ENCODE peak calls at places on chromosome 9, in nine cellular contexts. K is mammary epithelial cell; A is T-helper 1 cell; M is globus pallidus; J is CD8-positive, alpha-beta T cell; P is SK-MEL-5; Z is mesenchymal stem cell; L is kidney tubule cell; S is AG08395. C is an unnamed sample.

GRCh38 chr9:88235615-88236014 is 97.3 kb upstream of the SPATA31C2 start:
- DNase-seq in K (no peak), A (no peak), M (no peak), J (no peak), P (no peak), Z (no peak), L (no peak), S (no peak), C (no peak)

GRCh38 chr9:113479150-113479761 is 15.7 kb downstream of the RGS3 start:
- DNase-seq in K (no peak), A (no peak), M (no peak), J (peak), P (peak), Z (no peak), L (no peak), S (no peak), C (no peak)

GRCh38 chr9:16870606-16871357 is at the start of gene BNC2:
- DNase-seq in K (no peak), A (no peak), M (peak), J (no peak), P (peak), Z (peak), L (peak), S (peak), C (peak)

GRCh38 chr9:93235278-93235960 is 51.5 kb downstream of the WNK2 start:
- DNase-seq in K (no peak), A (no peak), M (no peak), J (no peak), P (no peak), Z (no peak), L (no peak), S (no peak), C (no peak)

GRCh38 chr9:68417762-68418161 is 61.4 kb downstream of the PGM5 start:
- DNase-seq in K (no peak), A (no peak), M (no peak), J (no peak), P (no peak), Z (no peak), L (no peak), S (no peak), C (no peak)

GRCh38 chr9:96187108-96187695 is 114.8 kb downstream of the HSD17B3 start:
- DNase-seq in K (no peak), A (no peak), M (no peak), J (no peak), P (no peak), Z (no peak), L (no peak), S (no peak), C (no peak)

GRCh38 chr9:20358201-20358600 is 264.1 kb downstream of the MLLT3 start:
- DNase-seq in K (peak), A (no peak), M (no peak), J (no peak), P (no peak), Z (peak), L (peak), S (peak), C (no peak)

GRCh38 chr9:109050444-109050843 is 37.1 kb upstream of the CTNNAL1 start:
- DNase-seq in K (no peak), A (no peak), M (no peak), J (no peak), P (no peak), Z (no peak), L (no peak), S (no peak), C (no peak)

GRCh38 chr9:104997536-104997935 is 69.6 kb upstream of the ABCA1 start:
- DNase-seq in K (no peak), A (no peak), M (no peak), J (no peak), P (no peak), Z (no peak), L (no peak), S (no peak), C (no peak)

GRCh38 chr9:32823101-32823500 is 39.8 kb downstream of the TMEM215 start:
- DNase-seq in K (no peak), A (no peak), M (no peak), J (no peak), P (peak), Z (no peak), L (no peak), S (no peak), C (no peak)

GRCh38 chr9:127608104-127608966 is 3.7 kb upstream of the STXBP1 start:
- DNase-seq in K (peak), A (peak), M (peak), J (peak), P (peak), Z (peak), L (peak), S (peak), C (peak)

GRCh38 chr9:36963356-36963755 is 70.7 kb downstream of the PAX5 start:
- DNase-seq in K (no peak), A (no peak), M (no peak), J (no peak), P (no peak), Z (no peak), L (no peak), S (no peak), C (no peak)

GRCh38 chr9:78301466-78301865 is 4.5 kb downstream of the PSAT1 start:
- DNase-seq in K (no peak), A (no peak), M (no peak), J (no peak), P (no peak), Z (no peak), L (peak), S (no peak), C (no peak)

GRCh38 chr9:117249799-117250198 is 165.1 kb downstream of the ASTN2 start:
- DNase-seq in K (no peak), A (no peak), M (no peak), J (no peak), P (no peak), Z (no peak), L (no peak), S (no peak), C (no peak)

GRCh38 chr9:95907794-95908193 is 32.3 kb downstream of the ERCC6L2 start:
- DNase-seq in K (no peak), A (no peak), M (no peak), J (no peak), P (peak), Z (no peak), L (no peak), S (no peak), C (no peak)

GRCh38 chr9:95511952-95512750 is 4.6 kb downstream of the PTCH1 start:
- DNase-seq in K (no peak), A (no peak), M (no peak), J (no peak), P (peak), Z (peak), L (peak), S (peak), C (peak)

GRCh38 chr9:130343445-130343918 is 77.9 kb downstream of the HMCN2 start:
- DNase-seq in K (no peak), A (no peak), M (no peak), J (peak), P (peak), Z (no peak), L (no peak), S (no peak), C (peak)

GRCh38 chr9:77707696-77708095 is 59.6 kb upstream of the GNA14 start:
- DNase-seq in K (peak), A (no peak), M (no peak), J (no peak), P (no peak), Z (peak), L (peak), S (peak), C (no peak)

GRCh38 chr9:127568971-127569818 is 42.9 kb upstream of the STXBP1 start:
- DNase-seq in K (peak), A (peak), M (peak), J (peak), P (peak), Z (peak), L (peak), S (peak), C (peak)

GRCh38 chr9:137128158-137129088 is 10.5 kb upstream of the GRIN1 start:
- DNase-seq in K (no peak), A (no peak), M (no peak), J (no peak), P (peak), Z (no peak), L (no peak), S (no peak), C (no peak)